ENCODE peak calls at places on chromosomes 11 and 22, in seven cellular contexts. I is hippocampal formation; X is HFF-Myc; K is stimulated activated CD4-positive, alpha-beta T cell treated with anti-CD3 and anti-CD28 coated beads, Interleukin-15, amount 100 ng/mL, for 24 hours; W is NCI-H510A treated with DMSO at 0.1 percent for 48 hours; Z is vagina; G is activated T-cell treated with anti-CD3 and anti-CD28 coated beads, Interleukin-2, amount 50 U/mL, for 4 hours. J is an unnamed sample.

GRCh38 chr22:20591295-20591645 is 83.9 kb downstream of the MED15 start:
- DNase-seq in I (no peak), X (no peak), K (no peak), W (no peak), Z (no peak), G (no peak), J (no peak)

GRCh38 chr22:39241632-39242388 is 3.0 kb downstream of the PDGFB start:
- DNase-seq in I (no peak), X (no peak), K (no peak), W (no peak), Z (no peak), G (peak; percentile 52), J (no peak)

GRCh38 chr22:36733271-36733670 is 29.7 kb upstream of the CACNG2 start:
- DNase-seq in I (no peak), X (no peak), K (no peak), W (no peak), Z (peak; percentile 31), G (no peak), J (no peak)

GRCh38 chr11:61855939-61856730 is 28.0 kb downstream of the FADS2 start:
- DNase-seq in I (no peak), X (no peak), K (no peak), W (no peak), Z (no peak), G (no peak), J (no peak)

GRCh38 chr11:91608662-91609061 is 616.0 kb upstream of the FAT3 start:
- DNase-seq in I (no peak), X (no peak), K (no peak), W (no peak), Z (no peak), G (no peak), J (no peak)

GRCh38 chr11:130780437-130780836 is 135.8 kb downstream of the SNX19 start:
- DNase-seq in I (no peak), X (no peak), K (no peak), W (no peak), Z (no peak), G (no peak), J (no peak)

GRCh38 chr11:123454060-123454651 is 24.1 kb downstream of the GRAMD1B start:
- DNase-seq in I (no peak), X (no peak), K (peak; percentile 83), W (no peak), Z (no peak), G (peak; percentile 49), J (no peak)

GRCh38 chr11:60838132-60838531 is 3.8 kb upstream of the CCDC86 start:
- DNase-seq in I (no peak), X (no peak), K (no peak), W (peak; percentile 60), Z (no peak), G (no peak), J (no peak)

GRCh38 chr11:93940395-93940794 is 80.8 kb upstream of the HEPHL1 start:
- DNase-seq in I (no peak), X (no peak), K (no peak), W (no peak), Z (no peak), G (no peak), J (no peak)

GRCh38 chr11:26187639-26188038 is 144.3 kb upstream of the ANO3 start:
- DNase-seq in I (no peak), X (no peak), K (no peak), W (no peak), Z (no peak), G (no peak), J (no peak)

GRCh38 chr11:68947151-68947550 is 33.6 kb downstream of the MRGPRD start:
- DNase-seq in I (no peak), X (no peak), K (no peak), W (no peak), Z (no peak), G (no peak), J (no peak)